ENCODE peak calls at places on chromosomes 12 and 14, in five cellular contexts. U, K, W, I and Z are unnamed samples.

GRCh38 chr14:72547999-72548398 is 345.9 kb downstream of the DPF3 start:
- DNase-seq in W (no peak), U (no peak), K (no peak), I (no peak), Z (no peak)

GRCh38 chr12:62846506-62846905 is 88.4 kb downstream of the PPM1H start:
- DNase-seq in W (no peak), I (no peak), K (no peak), U (no peak), Z (no peak)

GRCh38 chr12:116977465-116978380 is 67.0 kb downstream of the FBXW8 start:
- DNase-seq in W (no peak), K (no peak), U (no peak), I (no peak), Z (no peak)

GRCh38 chr12:123453165-123453564 is 4.8 kb upstream of the SNRNP35 start:
- DNase-seq in K (no peak), I (peak), U (no peak), W (no peak), Z (no peak)

GRCh38 chr14:48974994-48975393 is 611.2 kb downstream of the RPS29 start:
- DNase-seq in U (no peak), I (no peak), W (no peak), K (no peak), Z (no peak)

GRCh38 chr12:128387811-128388422 is 120.9 kb downstream of the TMEM132C start:
- DNase-seq in K (no peak), U (peak), W (peak), I (peak), Z (no peak)

GRCh38 chr14:103401223-103402214 is 16.3 kb downstream of the MARK3 start:
- DNase-seq in W (no peak), U (no peak), K (no peak), I (peak), Z (peak)

GRCh38 chr14:22008098-22008412 is 334.4 kb upstream of the OR4E1 start:
- DNase-seq in K (no peak), I (no peak), U (no peak), W (no peak), Z (no peak)

GRCh38 chr12:42213954-42214426 is 24.1 kb downstream of the YAF2 start:
- DNase-seq in W (peak), K (no peak), U (peak), I (peak), Z (peak)

GRCh38 chr12:92648242-92649031 is 54.4 kb upstream of the PLEKHG7 start:
- DNase-seq in K (no peak), U (no peak), I (peak), W (no peak), Z (no peak)

GRCh38 chr12:107138990-107139389 is 45.6 kb upstream of the CRY1 start:
- DNase-seq in K (no peak), U (no peak), I (no peak), W (no peak), Z (no peak)

GRCh38 chr12:39402922-39403321 is 40.0 kb downstream of the KIF21A start:
- DNase-seq in W (no peak), U (no peak), K (no peak), I (no peak), Z (no peak)

GRCh38 chr12:56487448-56488040 is 417 bp downstream of the GLS2 start:
- DNase-seq in U (no peak), I (peak), W (peak), K (no peak), Z (no peak)

GRCh38 chr12:118714051-118714460 is 267.3 kb upstream of the SRRM4 start:
- DNase-seq in I (peak), U (peak), W (peak), K (no peak), Z (no peak)

GRCh38 chr12:53703746-53704145 is 23.5 kb downstream of the CALCOCO1 start:
- DNase-seq in U (no peak), I (no peak), K (no peak), W (no peak), Z (no peak)

GRCh38 chr14:100849432-100849831 is 23.5 kb downstream of the MEG3 start:
- DNase-seq in U (no peak), W (no peak), K (no peak), I (no peak), Z (no peak)

GRCh38 chr12:117125275-117125613 is 26.0 kb upstream of the TESC start:
- DNase-seq in I (no peak), U (no peak), K (no peak), W (no peak), Z (no peak)

GRCh38 chr12:43333650-43334043 is 218.4 kb downstream of the ADAMTS20 start:
- DNase-seq in K (no peak), I (no peak), U (no peak), W (no peak), Z (no peak)

GRCh38 chr12:43336962-43337555 is 214.9 kb downstream of the ADAMTS20 start:
- DNase-seq in W (no peak), K (no peak), U (no peak), I (peak), Z (no peak)

GRCh38 chr12:43337571-43338497 is 214.2 kb downstream of the ADAMTS20 start:
- DNase-seq in U (no peak), K (no peak), I (no peak), W (no peak), Z (no peak)

GRCh38 chr12:43332977-43333649 is 218.9 kb downstream of the ADAMTS20 start:
- DNase-seq in W (no peak), K (no peak), I (no peak), U (no peak), Z (peak)

DNA sequence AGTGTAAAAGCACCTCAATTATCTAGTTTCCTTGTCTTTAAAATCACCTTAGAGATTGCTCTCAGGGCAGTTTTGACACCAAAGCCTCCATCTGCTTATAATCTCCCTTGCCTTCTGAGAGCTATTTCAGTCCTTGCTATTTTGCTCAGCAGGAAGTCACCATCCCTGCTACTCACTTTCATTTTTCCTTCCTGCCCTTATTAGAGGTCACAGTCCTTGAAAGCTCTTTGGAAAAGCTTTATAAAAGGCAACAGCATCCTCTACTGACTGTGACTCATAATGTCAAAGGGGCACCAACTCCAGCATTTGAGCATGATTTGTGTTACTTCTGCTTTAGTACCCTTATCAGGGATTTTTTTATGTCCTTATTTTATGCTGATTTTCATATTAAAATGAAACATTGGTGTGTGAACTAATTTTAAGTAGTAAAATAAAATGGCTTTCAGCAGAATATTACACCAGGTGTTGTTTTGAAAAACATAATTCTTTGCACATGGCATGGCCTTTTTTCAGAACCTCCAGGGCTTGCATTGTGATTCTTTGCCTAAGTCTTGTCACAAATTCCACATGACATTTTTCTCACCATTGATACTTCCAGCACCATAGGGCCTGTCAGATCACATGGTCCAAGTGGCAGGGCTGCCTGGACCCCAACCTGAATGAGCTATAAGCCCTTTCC is 213.0 kb downstream of the ADAMTS20 start:
- DNase-seq in W (no peak), U (no peak), K (no peak), I (peak), Z (peak)
- TF ChIP-seq CTCF in W (no peak), U (peak), K (peak), I (peak), Z (peak)

DNA sequence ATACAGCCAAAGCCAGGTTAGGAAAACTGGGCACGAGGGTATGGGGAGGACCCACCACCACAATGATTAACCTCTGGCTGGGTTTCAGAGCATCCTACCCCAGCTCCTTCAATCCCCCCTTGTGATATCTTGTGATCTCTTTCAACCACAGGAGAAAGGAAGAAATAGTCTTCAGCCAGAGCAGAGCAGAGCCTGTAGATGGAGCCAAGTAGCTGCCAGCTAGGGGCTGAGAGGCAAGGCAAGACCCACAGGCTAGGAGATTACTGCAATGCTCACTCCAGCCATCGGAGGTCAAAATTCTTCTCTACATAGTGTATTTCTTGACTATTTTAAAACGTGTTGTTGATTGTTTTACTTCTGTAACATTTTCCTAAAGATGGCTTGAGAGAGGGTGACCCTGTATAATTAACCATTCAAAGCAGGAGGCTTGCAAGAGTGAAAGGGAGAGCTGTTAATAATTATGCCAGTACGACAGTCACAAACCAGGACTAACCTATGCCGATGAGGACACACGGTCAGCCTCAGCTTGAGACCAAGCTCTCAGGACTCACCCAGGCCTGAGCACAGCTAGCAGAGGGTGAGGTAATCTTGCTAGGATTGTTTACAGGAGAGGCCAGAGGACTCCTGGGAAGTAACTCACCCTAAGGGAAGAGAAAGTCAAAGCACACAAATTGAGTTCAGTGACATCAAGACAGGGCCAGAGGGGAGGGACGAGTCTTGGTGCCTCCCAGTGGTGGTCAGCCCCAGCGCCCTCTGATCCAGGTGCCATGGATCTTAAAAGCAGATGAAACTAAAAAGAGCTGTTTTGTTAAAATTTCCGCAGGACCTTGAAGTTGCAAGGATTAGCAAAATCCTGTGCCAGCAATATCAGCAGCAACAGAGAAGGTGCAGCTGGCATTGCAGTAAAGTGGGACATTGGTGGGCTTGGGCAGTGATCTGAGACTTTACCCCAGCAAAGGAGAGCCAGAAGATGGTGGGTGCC is 29.8 kb upstream of the CDKN3 start:
- DNase-seq in W (peak), U (no peak), I (peak), K (no peak), Z (no peak)
- H3K4me3 ChIP-seq in W (no peak), U (no peak), I (no peak), K (no peak), Z (no peak)

GRCh38 chr12:119804011-119804641 is 73.0 kb downstream of the CIT start:
- DNase-seq in U (peak), K (no peak), W (peak), I (peak), Z (no peak)

GRCh38 chr12:119797090-119797489 is 80.0 kb downstream of the CIT start:
- DNase-seq in I (no peak), K (no peak), W (no peak), U (no peak), Z (no peak)

GRCh38 chr12:119803391-119803791 is 73.7 kb downstream of the CIT start:
- DNase-seq in U (peak), I (peak), K (no peak), W (no peak), Z (no peak)

GRCh38 chr12:119807380-119807779 is 69.7 kb downstream of the CIT start:
- DNase-seq in W (no peak), I (no peak), K (no peak), U (no peak), Z (no peak)

DNA sequence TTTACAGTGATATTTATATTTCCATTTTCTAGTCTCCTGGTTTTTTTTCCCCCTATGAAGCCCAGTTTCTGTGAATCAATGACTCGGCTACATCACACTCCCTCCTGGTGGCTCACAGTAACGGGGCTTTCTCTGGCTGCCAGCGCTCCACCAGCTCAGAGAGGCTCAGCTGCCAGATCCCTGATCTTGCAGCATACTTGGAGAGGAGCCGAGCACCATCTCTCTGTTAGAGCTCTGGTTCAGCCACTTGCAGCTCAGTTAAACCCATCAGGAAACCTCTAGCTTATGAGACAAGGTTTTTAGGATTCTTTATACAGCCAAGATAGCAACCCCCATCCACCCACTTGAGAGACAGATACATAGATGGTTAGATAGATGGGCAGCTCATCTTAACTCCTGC is 74.6 kb downstream of the CIT start:
- DNase-seq in U (peak), K (peak), W (no peak), I (peak), Z (no peak)
- TF ChIP-seq CTCF in U (no peak), K (no peak), W (no peak), I (no peak), Z (no peak)

GRCh38 chr14:79809849-79810612 is 401.3 kb downstream of the DIO2 start:
- DNase-seq in K (no peak), I (peak), U (no peak), W (no peak), Z (no peak)
- H3K4me3 ChIP-seq in K (no peak), I (no peak), U (no peak), W (no peak), Z (no peak)

DNA sequence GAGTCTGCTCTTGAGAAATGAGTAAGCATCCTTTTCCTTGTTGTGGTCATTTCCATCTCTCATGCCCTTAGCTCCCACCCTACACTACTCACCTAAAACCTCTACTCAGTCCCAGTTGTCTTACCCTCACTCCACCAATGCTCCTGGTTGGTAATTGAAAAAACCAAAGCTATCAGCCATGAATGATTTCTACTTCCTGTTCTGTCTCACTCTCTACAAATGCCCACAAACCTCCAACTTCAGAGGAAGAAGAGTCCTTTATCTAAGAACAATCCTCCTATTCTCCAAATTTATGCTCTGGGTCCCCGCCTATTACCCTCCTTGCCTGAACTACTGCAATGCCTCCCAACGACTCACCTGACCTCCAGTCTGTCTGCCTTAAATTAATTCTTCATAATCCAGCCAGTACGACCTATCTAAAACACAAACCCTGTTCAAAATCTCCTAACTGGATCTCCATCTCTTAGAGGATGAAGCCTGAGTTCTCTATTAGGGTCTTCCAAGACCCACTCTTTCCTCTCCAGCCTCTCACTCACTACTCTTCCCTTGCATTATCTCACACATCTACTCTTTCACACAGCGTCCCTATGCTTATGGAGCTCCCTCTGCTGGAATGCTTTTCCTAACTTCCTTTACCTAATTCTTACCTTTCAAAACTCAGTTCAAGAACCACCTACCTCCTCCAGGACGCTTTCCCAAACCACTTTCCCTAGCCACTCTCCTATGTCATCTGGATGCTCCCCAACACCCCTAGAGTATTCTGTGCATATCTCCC is 2.2 kb downstream of the DHRS1 start:
- DNase-seq in W (no peak), U (no peak), I (peak), K (no peak), Z (no peak)
- TF ChIP-seq CTCF in W (peak), U (peak), I (peak), K (no peak), Z (peak)

DNA sequence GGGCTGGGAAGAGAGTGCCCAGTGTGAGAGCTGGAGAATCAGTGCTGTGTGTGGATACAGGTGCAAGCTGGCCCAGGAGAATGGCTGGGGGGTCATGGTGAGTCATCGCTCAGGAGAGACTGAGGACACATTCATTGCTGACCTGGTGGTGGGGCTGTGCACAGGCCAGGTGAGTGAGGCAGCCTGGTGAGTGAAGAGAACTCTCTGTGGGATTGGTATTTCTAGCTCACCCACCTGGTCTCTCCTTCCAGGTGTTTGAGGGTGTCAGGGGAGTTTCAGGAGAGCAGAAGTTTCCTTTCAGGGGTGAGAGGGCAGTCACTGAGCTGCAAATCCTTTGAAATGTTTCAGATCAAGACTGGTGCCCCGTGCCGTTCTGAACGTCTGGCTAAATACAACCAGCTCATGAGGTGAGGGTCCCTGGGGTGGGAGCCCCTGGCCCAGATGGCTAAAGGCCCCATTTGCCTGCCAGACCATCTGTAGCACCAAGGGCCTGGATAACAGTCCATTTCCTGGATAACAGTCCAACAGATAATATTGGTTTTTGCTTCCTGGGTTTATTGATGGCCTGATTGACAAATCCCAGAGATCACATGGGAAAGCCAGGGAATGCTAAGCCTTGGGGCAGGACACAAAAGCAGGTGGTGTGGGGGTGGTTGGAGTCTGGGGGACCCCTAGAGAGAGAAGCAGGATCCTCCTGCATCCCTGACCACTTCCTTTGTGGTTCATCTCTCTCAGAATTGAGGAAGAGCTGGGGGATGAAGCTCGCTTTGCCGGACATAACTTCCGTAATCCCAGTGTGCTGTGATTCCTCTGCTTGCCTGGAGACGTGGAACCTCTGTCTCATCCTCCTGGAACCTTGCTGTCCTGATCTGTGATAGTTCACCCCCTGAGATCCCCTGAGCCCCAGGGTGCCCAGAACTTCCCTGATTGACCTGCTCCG is 5.5 kb upstream of the ATN1 start:
- DNase-seq in K (no peak), U (no peak), I (no peak), W (no peak), Z (no peak)
- H3K4me3 ChIP-seq in K (no peak), U (no peak), I (no peak), W (no peak), Z (no peak)

GRCh38 chr14:86955955-86956354 is 1037.0 kb downstream of the GALC start:
- DNase-seq in I (no peak), K (no peak), U (no peak), W (no peak), Z (no peak)

GRCh38 chr14:86961106-86961716 is 1031.8 kb downstream of the GALC start:
- DNase-seq in W (no peak), I (peak), K (no peak), U (no peak), Z (no peak)
- TF ChIP-seq CTCF in W (peak), I (peak), K (no peak), U (no peak), Z (peak)

GRCh38 chr12:49091836-49092085 is 2.8 kb downstream of the DHH start:
- DNase-seq in I (no peak), U (no peak), K (no peak), W (no peak), Z (no peak)

GRCh38 chr12:49093746-49094103 is 876 bp downstream of the DHH start:
- DNase-seq in K (no peak), U (no peak), W (no peak), I (peak), Z (no peak)

GRCh38 chr12:49091056-49091835 is 3.4 kb downstream of the DHH start:
- DNase-seq in W (no peak), K (no peak), I (peak), U (no peak), Z (no peak)

GRCh38 chr12:49092816-49093406 is 1.7 kb downstream of the DHH start:
- DNase-seq in U (no peak), W (no peak), I (no peak), K (no peak), Z (no peak)

GRCh38 chr12:49092086-49092815 is 2.4 kb downstream of the DHH start:
- DNase-seq in I (peak), K (peak), U (no peak), W (no peak), Z (no peak)
- H3K4me3 ChIP-seq in I (peak), K (peak), U (peak), W (no peak), Z (peak)

GRCh38 chr12:43776498-43776897 is 17.7 kb downstream of the IRAK4 start:
- DNase-seq in U (no peak), W (no peak), I (peak), K (no peak), Z (no peak)
- TF ChIP-seq CTCF in U (peak), W (no peak), I (peak), K (peak), Z (peak)

GRCh38 chr12:90398437-90398836 is 556.5 kb downstream of the CCER1 start:
- DNase-seq in W (no peak), U (no peak), I (no peak), K (no peak), Z (no peak)
- H3K4me3 ChIP-seq in W (no peak), U (no peak), I (no peak), K (no peak), Z (no peak)